ENCODE peak calls at places on chromosomes 5 and 9, in four cellular contexts. D is endothelial cell of umbilical vein, I is fibroblast of lung, K is HCT116. G is an unnamed sample. For H3K9me3 and H3K4me1, the result is how much of the 10 kb centered on the place peaks cover.

GRCh38 chr5:139164020-139164419 is 34.1 kb downstream of the SIL1 start:
- DNase-seq in D (peak), I (no peak), K (no peak), G (no peak)

GRCh38 chr5:148798786-148799185 is 27.6 kb upstream of the ADRB2 start:
- DNase-seq in D (no peak), I (no peak), K (no peak), G (no peak)

GRCh38 chr9:93920401-93920800 is 34.8 kb downstream of the BARX1 start:
- DNase-seq in D (no peak), I (no peak), K (no peak), G (no peak)

GRCh38 chr9:77735515-77735914 is 87.4 kb upstream of the GNA14 start:
- DNase-seq in D (peak), I (no peak), K (no peak), G (peak)

GRCh38 chr9:87606921-87607521 is 109.4 kb downstream of the DAPK1 start:
- DNase-seq in D (peak), I (peak), K (no peak), G (no peak)

GRCh38 chr9:8492034-8492433 is 692.5 kb upstream of the DMAC1 start:
- DNase-seq in D (no peak), I (no peak), K (no peak), G (no peak)

GRCh38 chr9:127838375-127839078 is 15.9 kb downstream of the ENG start:
- DNase-seq in D (peak), I (peak), K (no peak), G (peak)

GRCh38 chr5:30401479-30402058 is 791.9 kb upstream of the CDH6 start:
- DNase-seq in D (no peak), I (peak), K (no peak), G (peak)

GRCh38 chr5:64826541-64826940 is 57.8 kb downstream of the CWC27 start:
- DNase-seq in D (no peak), I (no peak), K (no peak), G (no peak)

GRCh38 chr5:1294839-1295649 is at the start of gene TERT:
- DNase-seq in D (no peak), I (no peak), K (no peak), G (no peak)

GRCh38 chr5:101084353-101084752 is 181.3 kb upstream of the ST8SIA4 start:
- DNase-seq in D (no peak), I (no peak), K (no peak), G (no peak)

GRCh38 chr9:36492849-36493248 is 79.8 kb upstream of the MELK start:
- DNase-seq in D (no peak), I (no peak), K (no peak), G (no peak)

GRCh38 chr9:115671236-115671770 is 482.3 kb upstream of the PAPPA start:
- DNase-seq in D (no peak), I (no peak), K (no peak), G (no peak)

GRCh38 chr5:8184455-8185063 is 315.6 kb downstream of the MTRR start:
- DNase-seq in D (no peak), I (peak), K (no peak), G (no peak)

GRCh38 chr5:42950466-42951168 is 89.5 kb downstream of the ANXA2R start:
- DNase-seq in D (peak), I (peak), K (peak), G (peak)

GRCh38 chr9:112786834-112787520 is 36.4 kb downstream of the SNX30 start:
- DNase-seq in D (no peak), I (no peak), K (no peak), G (no peak)

GRCh38 chr9:122349201-122349600 is 21.6 kb upstream of the PTGS1 start:
- DNase-seq in D (no peak), I (no peak), K (no peak), G (no peak)

GRCh38 chr9:76725885-76726284 is 38.4 kb upstream of the PCA3 start:
- DNase-seq in D (no peak), I (no peak), K (no peak), G (no peak)

GRCh38 chr9:92147030-92147853 is 32.0 kb upstream of the SPTLC1 start:
- DNase-seq in D (peak), I (peak), K (peak), G (peak)

GRCh38 chr5:158883502-158883901 is 216.2 kb downstream of the EBF1 start:
- DNase-seq in D (no peak), I (no peak), K (no peak), G (no peak)

GRCh38 chr5:176446884-176447537 is 1.2 kb upstream of the FAF2 start:
- DNase-seq in D (peak), I (no peak), K (no peak), G (no peak)

GRCh38 chr5:168443533-168443932 is 42.7 kb upstream of the RARS1 start:
- DNase-seq in D (no peak), I (no peak), K (no peak), G (no peak)

GRCh38 chr5:96821260-96821916 is 13.6 kb upstream of the ERAP1 start:
- DNase-seq in D (peak), I (no peak), K (no peak), G (no peak)

GRCh38 chr5:150473673-150474358 is 24.3 kb upstream of the RPS14 start:
- DNase-seq in D (no peak), I (no peak), K (no peak), G (no peak)

GRCh38 chr5:148306446-148306845 is 5.8 kb upstream of the SPINK7 start:
- DNase-seq in D (no peak), I (no peak), K (no peak), G (no peak)

GRCh38 chr9:16653491-16654407 is 216.7 kb downstream of the BNC2 start:
- DNase-seq in D (peak), I (peak), K (no peak), G (no peak)

GRCh38 chr9:116566677-116567488 is 120.2 kb upstream of the TRIM32 start:
- DNase-seq in D (no peak), I (peak), K (no peak), G (no peak)

GRCh38 chr5:178505639-178506407 is 84.4 kb downstream of the COL23A1 start:
- DNase-seq in D (no peak), I (no peak), K (no peak), G (no peak)

GRCh38 chr9:2727966-2728613 is 10.8 kb downstream of the KCNV2 start:
- DNase-seq in D (peak), I (peak), K (peak), G (peak)

GRCh38 chr9:134031783-134032182 is 6.5 kb downstream of the BRD3OS start:
- DNase-seq in D (no peak), I (no peak), K (no peak), G (no peak)

GRCh38 chr9:19471737-19472648 is 63.2 kb downstream of the ACER2 start:
- DNase-seq in D (peak), I (peak), K (peak), G (peak)

GRCh38 chr5:10460252-10460906 is 18.7 kb downstream of the ROPN1L start:
- DNase-seq in D (peak), I (no peak), K (no peak), G (peak)

GRCh38 chr5:137733922-137734695 is 1.8 kb downstream of the KLHL3 start:
- DNase-seq in D (peak), I (no peak), K (no peak), G (no peak)

GRCh38 chr9:75229605-75230332 is 141.5 kb downstream of the OSTF1 start:
- DNase-seq in D (peak), I (no peak), K (peak), G (no peak)

DNA sequence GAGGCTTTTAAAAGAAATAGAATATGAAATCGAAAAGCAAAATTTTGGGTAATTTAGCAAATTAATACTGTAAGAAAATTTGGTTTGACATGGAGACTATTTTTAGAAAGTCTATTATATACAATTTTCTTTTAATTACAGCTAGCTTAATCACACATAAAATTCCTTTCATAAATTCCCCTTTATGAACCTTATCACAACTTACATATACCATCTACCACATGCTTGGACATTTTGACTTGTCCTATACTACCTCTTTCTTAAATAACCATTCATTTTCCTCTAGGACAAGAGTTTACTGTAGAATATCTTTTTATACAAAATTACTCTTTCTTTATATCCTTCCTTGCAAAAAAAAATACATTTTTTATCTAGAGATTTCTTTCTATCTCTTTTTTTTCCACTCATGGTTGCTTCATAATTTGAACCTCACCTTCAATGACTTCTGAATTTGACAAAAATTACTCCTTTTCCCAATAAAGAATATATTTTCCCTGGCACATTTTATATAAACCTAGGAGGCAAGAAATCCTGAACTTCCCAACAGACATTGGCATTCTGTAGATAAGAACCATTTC is 34.0 kb upstream of the SYK start:
- DNase-seq in D (no peak), I (no peak), K (no peak), G (no peak)
- H3K9me3 ChIP-seq in D (under half), I (under half), K (under half), G (under half)

GRCh38 chr9:108801949-108802348 is 53.8 kb downstream of the ACTL7B start:
- DNase-seq in D (no peak), I (no peak), K (no peak), G (no peak)
- H3K4me3 ChIP-seq in D (no peak), I (no peak), K (no peak), G (no peak)

DNA sequence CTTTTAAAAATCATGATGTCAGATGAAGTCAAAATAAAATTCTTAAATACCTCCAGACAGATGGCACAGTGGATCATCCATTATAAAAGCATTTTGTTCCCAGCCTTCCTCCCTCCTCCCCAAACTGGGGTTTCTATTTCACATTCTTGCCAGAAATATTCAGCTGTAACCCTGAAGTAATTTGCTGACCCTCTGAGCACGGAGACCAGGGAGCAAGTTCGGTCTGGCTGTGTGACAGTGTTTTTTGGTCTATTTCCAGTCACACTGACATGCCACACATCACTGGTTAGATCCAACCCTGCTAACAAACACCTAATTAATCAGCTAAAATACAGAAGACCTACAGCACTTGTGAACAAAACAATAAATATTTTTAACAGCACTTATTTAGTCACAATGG is 126.2 kb upstream of the DMRT1 start:
- DNase-seq in D (no peak), I (peak), K (no peak), G (no peak)
- H3K4me1 ChIP-seq in D (under half), I (under half), K (under half), G (under half)

GRCh38 chr5:33166522-33166921 is 274.2 kb upstream of the TARS1 start:
- DNase-seq in D (peak), I (no peak), K (no peak), G (no peak)
- H3K9me3 ChIP-seq in D (under half), I (under half), K (under half), G (under half)

GRCh38 chr5:114207615-114208014 is 154.3 kb upstream of the KCNN2 start:
- DNase-seq in D (no peak), I (no peak), K (no peak), G (no peak)
- H3K4me3 ChIP-seq in D (no peak), I (no peak), K (no peak), G (no peak)

GRCh38 chr5:132465095-132465707 is 25.4 kb downstream of the IRF1 start:
- DNase-seq in D (no peak), I (no peak), K (no peak), G (no peak)
- H3K4me1 ChIP-seq in D (under half), I (under half), K (under half), G (under half)